ENCODE peak calls at places on chromosomes 2 and 18, in six cellular contexts. Y is stomach, T is right lobe of liver, H is body of pancreas, F is transverse colon, Q is endothelial cell of umbilical vein. A is an unnamed sample.

GRCh38 chr18:10047237-10047636 is 133.4 kb downstream of the VAPA start:
- DNase-seq in Q (no peak), T (no peak), H (no peak), Y (no peak), F (no peak), A (no peak)

GRCh38 chr2:172807011-172807410 is 71.4 kb downstream of the RAPGEF4 start:
- DNase-seq in H (no peak), F (no peak), Q (no peak), T (no peak), Y (no peak), A (no peak)

GRCh38 chr2:177400337-177400923 is 7.9 kb downstream of the AGPS start:
- DNase-seq in H (no peak), F (no peak), Q (no peak), T (no peak), Y (no peak), A (no peak)

GRCh38 chr2:233912799-233913423 is 4.3 kb upstream of the TRPM8 start:
- DNase-seq in T (no peak), H (peak), Y (no peak), Q (peak), F (no peak), A (no peak)

GRCh38 chr2:190636362-190636761 is 12.5 kb upstream of the NAB1 start:
- DNase-seq in F (no peak), T (no peak), Q (peak), H (no peak), Y (no peak), A (no peak)

GRCh38 chr18:24234330-24234729 is 95.5 kb downstream of the CABYR start:
- DNase-seq in T (no peak), Y (no peak), F (no peak), Q (peak), H (peak), A (no peak)

GRCh38 chr2:53562407-53562806 is 205.2 kb upstream of the CHAC2 start:
- DNase-seq in Y (no peak), T (no peak), F (no peak), Q (no peak), H (no peak), A (no peak)

GRCh38 chr2:205751621-205752031 is 69.3 kb downstream of the NRP2 start:
- DNase-seq in H (no peak), Y (no peak), T (no peak), F (no peak), Q (no peak), A (no peak)

GRCh38 chr2:9585486-9585885 is 29.9 kb upstream of the ADAM17 start:
- DNase-seq in H (no peak), T (no peak), Y (no peak), Q (no peak), F (no peak), A (no peak)

GRCh38 chr2:152336103-152336853 is 1.3 kb downstream of the FMNL2 start:
- DNase-seq in H (peak), Y (peak), Q (peak), T (peak), F (peak), A (peak)

GRCh38 chr2:152336854-152337510 is 2.0 kb downstream of the FMNL2 start:
- DNase-seq in T (no peak), Y (peak), Q (no peak), H (peak), F (peak), A (peak)

GRCh38 chr2:152334701-152335015 is 316 bp upstream of the FMNL2 start:
- DNase-seq in Y (no peak), Q (no peak), F (no peak), T (no peak), H (no peak), A (no peak)

GRCh38 chr2:152335851-152336102 is 803 bp downstream of the FMNL2 start:
- DNase-seq in H (no peak), Y (no peak), T (no peak), F (no peak), Q (no peak), A (peak)

DNA sequence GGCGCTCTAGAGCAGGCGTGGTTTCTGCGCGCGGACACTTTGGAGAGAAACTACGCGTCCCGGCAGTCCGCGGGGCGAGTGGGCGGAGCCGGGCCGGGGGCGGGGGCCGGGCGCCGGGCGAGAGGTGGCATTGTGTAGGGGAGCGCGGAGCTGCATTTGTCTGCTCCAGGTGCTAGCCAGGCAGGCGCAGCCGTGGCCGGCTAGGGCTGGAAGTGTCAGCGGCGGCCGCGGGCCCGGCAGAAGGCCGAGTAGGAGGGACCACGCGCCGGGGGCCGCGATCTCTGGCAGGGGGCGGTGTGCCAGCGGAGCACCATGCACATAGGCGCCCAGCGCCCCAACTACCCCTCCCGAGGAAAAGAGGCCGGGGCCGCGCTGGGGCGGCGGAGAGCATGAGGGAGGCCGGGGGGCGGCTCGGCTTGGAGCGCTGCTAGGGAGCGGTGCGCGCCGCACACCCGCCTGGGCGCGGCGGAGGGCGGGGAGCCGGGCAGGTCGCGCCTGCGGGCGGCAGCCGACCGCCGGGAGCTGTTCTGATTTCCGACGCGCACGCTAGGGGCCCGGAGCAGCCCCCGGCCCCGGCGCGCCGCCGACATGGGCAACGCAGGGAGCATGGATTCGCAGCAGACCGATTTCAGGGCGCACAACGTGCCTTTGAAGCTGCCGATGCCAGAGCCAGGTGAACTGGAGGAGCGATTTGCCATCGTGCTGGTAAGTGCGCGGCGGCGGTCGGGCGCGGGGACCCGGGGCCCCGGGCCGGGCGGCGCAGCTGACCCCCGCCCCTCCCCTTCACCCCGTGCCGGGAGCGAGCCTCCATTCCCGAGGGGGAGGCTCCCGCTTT is at the start of gene FMNL2:
- DNase-seq in T (peak), F (peak), H (peak), Q (peak), Y (peak), A (peak)
- TF ChIP-seq POLR2A in T (peak), F (peak), H (peak), Q (peak), Y (no peak), A (peak)

GRCh38 chr18:28863396-28863795 is 686.5 kb upstream of the CDH2 start:
- DNase-seq in Q (peak), T (no peak), H (no peak), Y (no peak), F (no peak), A (no peak)
- TF ChIP-seq POLR2A in Q (no peak), T (no peak), H (no peak), Y (no peak), F (no peak), A (no peak)

DNA sequence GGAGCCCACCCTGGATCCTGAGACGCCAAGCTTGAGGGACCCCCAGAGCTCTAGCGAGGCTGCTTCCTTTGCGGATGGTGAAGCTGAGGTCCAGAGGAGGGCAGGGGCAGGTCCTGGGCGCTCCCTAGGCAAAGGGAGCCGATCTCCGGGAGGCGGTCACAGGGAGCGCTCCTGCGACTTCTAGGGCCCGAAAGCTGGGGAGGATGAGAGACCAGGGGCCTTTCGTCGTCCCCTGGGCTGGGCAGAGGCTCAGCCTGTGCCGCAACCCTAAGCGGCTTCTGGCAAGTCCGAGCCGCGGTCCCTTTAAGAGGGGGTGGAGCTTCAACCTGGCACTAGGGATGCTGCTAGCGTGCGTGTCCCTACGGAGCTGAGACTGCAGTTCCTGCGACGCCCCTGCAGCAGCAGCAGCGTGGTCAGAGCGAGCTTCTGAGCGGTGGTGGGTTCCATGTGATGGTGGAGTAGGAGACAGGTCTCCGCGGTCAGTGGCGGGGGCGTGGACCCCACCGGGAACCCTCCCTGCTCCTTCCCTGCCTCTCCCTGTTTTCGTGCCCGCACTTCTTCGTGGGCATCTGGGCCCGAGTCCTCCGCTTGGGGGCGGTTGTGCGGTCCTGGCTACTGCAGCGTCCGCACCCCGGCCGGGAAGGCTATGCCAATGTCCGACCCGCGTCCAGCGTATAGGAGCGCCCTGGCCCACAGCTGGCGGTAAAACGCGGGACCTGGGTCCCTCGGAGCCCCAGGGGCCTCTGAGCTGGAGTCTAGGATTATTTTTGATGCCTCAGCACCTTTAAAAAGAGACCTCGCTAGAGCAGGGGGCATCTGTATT is 154.6 kb downstream of the CCDC74A start:
- DNase-seq in Y (peak), T (peak), Q (peak), F (peak), H (peak), A (peak)
- TF ChIP-seq POLR2A in Y (no peak), T (no peak), Q (peak), F (peak), H (peak), A (peak)

GRCh38 chr2:68412127-68412819 is 47.2 kb downstream of the PLEK start:
- DNase-seq in F (no peak), T (no peak), Q (no peak), H (no peak), Y (no peak), A (no peak)

GRCh38 chr2:68414862-68415261 is 49.8 kb downstream of the PLEK start:
- DNase-seq in F (no peak), Y (no peak), Q (no peak), H (no peak), T (no peak), A (no peak)

GRCh38 chr2:68413466-68413865 is 48.4 kb downstream of the PLEK start:
- DNase-seq in Q (no peak), H (no peak), T (no peak), Y (no peak), F (no peak), A (no peak)

GRCh38 chr2:68414452-68414851 is 49.4 kb downstream of the PLEK start:
- DNase-seq in T (no peak), F (no peak), H (no peak), Y (no peak), Q (no peak), A (no peak)

DNA sequence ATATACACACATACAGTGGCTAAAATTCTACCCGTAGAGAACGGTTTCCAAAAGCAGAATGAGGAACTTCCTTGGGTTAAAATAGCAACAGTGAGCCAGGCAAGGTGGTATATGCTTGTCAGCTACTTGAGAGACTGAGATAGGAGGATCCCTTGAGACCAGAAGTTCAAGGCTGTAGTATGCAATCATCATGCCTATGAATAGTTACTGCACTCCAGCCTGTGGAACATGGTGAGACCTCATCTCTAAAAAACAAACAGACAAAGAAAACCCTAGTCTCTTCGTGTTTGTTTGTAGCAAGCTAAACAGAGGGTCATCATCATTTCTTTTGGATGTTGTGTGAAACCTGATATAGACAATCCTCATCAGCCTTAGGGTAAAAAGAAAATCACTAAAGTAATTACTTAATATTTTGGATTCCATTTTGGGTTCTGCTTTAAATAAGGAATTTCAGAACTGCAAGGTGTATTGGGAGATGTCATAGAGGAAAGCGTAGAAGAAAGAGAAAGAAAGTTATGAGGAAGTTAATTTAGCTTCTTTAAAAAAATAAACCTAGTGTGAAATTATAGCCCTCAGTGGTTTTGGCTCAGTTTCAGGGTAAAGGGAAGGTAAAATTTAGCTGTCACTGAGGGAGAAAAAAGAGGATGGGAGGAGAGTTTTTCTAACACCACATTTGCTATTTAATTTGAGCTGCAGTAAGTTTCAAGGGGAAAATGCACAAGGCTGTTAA is 46.5 kb downstream of the PLEK start:
- DNase-seq in Y (no peak), Q (no peak), T (no peak), H (no peak), F (no peak), A (no peak)
- TF ChIP-seq POLR2A in Y (no peak), Q (no peak), T (no peak), H (no peak), F (no peak), A (no peak)

A was measured in gastrocnemius medialis.